ENCODE peak calls at places on chromosomes 4 and X, in seven cellular contexts. M is cardiac muscle cell; J is upper lobe of right lung; G is brain microvascular endothelial cell; N is IMR-90; Q is CD4-positive, alpha-beta memory T cell; F is heart right ventricle. Z is an unnamed sample.

GRCh38 chr4:7429601-7430078 is 5.1 kb downstream of the PSAPL1 start:
- DNase-seq in M (no peak), J (peak), G (no peak), N (no peak), Q (no peak), F (no peak), Z (no peak)

GRCh38 chrX:34638116-34638515 is 19.0 kb downstream of the TMEM47 start:
- DNase-seq in M (peak), J (no peak), G (no peak), N (peak), Q (no peak), F (peak), Z (peak)

GRCh38 chr4:23838131-23838530 is 51.7 kb downstream of the PPARGC1A start:
- DNase-seq in M (no peak), J (no peak), G (no peak), N (no peak), Q (no peak), F (no peak), Z (no peak)

GRCh38 chr4:52869196-52869595 is 7.1 kb downstream of the RASL11B start:
- DNase-seq in M (peak), J (peak), G (no peak), N (peak), Q (no peak), F (peak), Z (peak)

GRCh38 chr4:24753519-24753918 is 41.9 kb upstream of the SOD3 start:
- DNase-seq in M (no peak), J (no peak), G (peak), N (peak), Q (no peak), F (no peak), Z (no peak)

GRCh38 chrX:110021180-110022022 is 18.5 kb downstream of the TMEM164 start:
- DNase-seq in M (peak), J (no peak), G (peak), N (peak), Q (no peak), F (peak), Z (peak)

GRCh38 chr4:763191-763810 is 57.7 kb downstream of the PCGF3 start:
- DNase-seq in M (no peak), J (no peak), G (no peak), N (no peak), Q (no peak), F (no peak), Z (no peak)

GRCh38 chrX:151929131-151929530 is 16.4 kb downstream of the MAGEA4 start:
- DNase-seq in M (peak), J (no peak), G (no peak), N (no peak), Q (no peak), F (no peak), Z (peak)

GRCh38 chrX:31036895-31037294 is 34.9 kb downstream of the FTHL17 start:
- DNase-seq in M (peak), J (no peak), G (peak), N (peak), Q (no peak), F (peak), Z (peak)

GRCh38 chrX:136747003-136747986 is 33.4 kb downstream of the ARHGEF6 start:
- DNase-seq in M (no peak), J (no peak), G (no peak), N (no peak), Q (no peak), F (no peak), Z (no peak)

GRCh38 chr4:14582658-14583057 is 419.6 kb upstream of the CPEB2 start:
- DNase-seq in M (no peak), J (no peak), G (no peak), N (no peak), Q (no peak), F (no peak), Z (no peak)

GRCh38 chr4:7971881-7972500 is 32.3 kb upstream of the AFAP1 start:
- DNase-seq in M (no peak), J (no peak), G (no peak), N (no peak), Q (no peak), F (no peak), Z (no peak)

GRCh38 chr4:80266267-80266901 is at the start of gene FGF5:
- DNase-seq in M (peak), J (peak), G (peak), N (peak), Q (no peak), F (peak), Z (peak)

GRCh38 chr4:3111461-3111860 is 37.0 kb downstream of the HTT start:
- DNase-seq in M (peak), J (no peak), G (peak), N (peak), Q (no peak), F (peak), Z (no peak)

GRCh38 chrX:38798956-38799355 is 2.3 kb upstream of the MID1IP1 start:
- DNase-seq in M (peak), J (no peak), G (peak), N (peak), Q (no peak), F (no peak), Z (peak)

GRCh38 chr4:76696109-76696508 is 201.8 kb downstream of the SOWAHB start:
- DNase-seq in M (no peak), J (no peak), G (no peak), N (peak), Q (no peak), F (no peak), Z (peak)

GRCh38 chr4:43990968-43991367 is 457.6 kb downstream of the KCTD8 start:
- DNase-seq in M (no peak), J (no peak), G (no peak), N (no peak), Q (no peak), F (no peak), Z (no peak)

GRCh38 chrX:47540754-47541538 is 20.1 kb upstream of the ARAF start:
- DNase-seq in M (peak), J (peak), G (peak), N (peak), Q (no peak), F (peak), Z (peak)

GRCh38 chr4:77430847-77431246 is 174.8 kb upstream of the CXCL13 start:
- DNase-seq in M (no peak), J (no peak), G (no peak), N (no peak), Q (no peak), F (no peak), Z (no peak)

GRCh38 chr4:113300384-113301011 is 251.0 kb downstream of the ANK2 start:
- DNase-seq in M (peak), J (no peak), G (peak), N (peak), Q (no peak), F (peak), Z (peak)

GRCh38 chr4:127403523-127404084 is 229.2 kb upstream of the INTU start:
- DNase-seq in M (no peak), J (no peak), G (no peak), N (no peak), Q (no peak), F (no peak), Z (no peak)

GRCh38 chrX:136021903-136022302 is 36.7 kb downstream of the SLC9A6 start:
- DNase-seq in M (no peak), J (no peak), G (no peak), N (no peak), Q (no peak), F (no peak), Z (no peak)

GRCh38 chr4:8538703-8539567 is 41.3 kb upstream of the GPR78 start:
- DNase-seq in M (peak), J (peak), G (peak), N (peak), Q (no peak), F (no peak), Z (peak)

GRCh38 chrX:22481436-22481835 is 208.7 kb downstream of the CBLL2 start:
- DNase-seq in M (no peak), J (no peak), G (no peak), N (peak), Q (no peak), F (no peak), Z (peak)

GRCh38 chrX:12197030-12197429 is 58.8 kb downstream of the FRMPD4 start:
- DNase-seq in M (peak), J (no peak), G (no peak), N (no peak), Q (no peak), F (no peak), Z (peak)

GRCh38 chr4:128812360-128812958 is 3.0 kb downstream of the JADE1 start:
- DNase-seq in M (peak), J (no peak), G (peak), N (peak), Q (no peak), F (peak), Z (peak)

GRCh38 chrX:68914337-68914989 is 85.6 kb downstream of the EFNB1 start:
- DNase-seq in M (no peak), J (no peak), G (no peak), N (no peak), Q (no peak), F (no peak), Z (no peak)

GRCh38 chr4:19478791-19479190 is 772.9 kb upstream of the SLIT2 start:
- DNase-seq in M (no peak), J (no peak), G (no peak), N (peak), Q (no peak), F (no peak), Z (peak)

GRCh38 chrX:51802917-51803688 is 59.9 kb downstream of the GSPT2 start:
- DNase-seq in M (peak), J (peak), G (peak), N (peak), Q (peak), F (peak), Z (peak)

GRCh38 chrX:17605676-17606075 is 131.6 kb upstream of the SCML1 start:
- DNase-seq in M (peak), J (no peak), G (peak), N (peak), Q (no peak), F (no peak), Z (peak)

GRCh38 chr4:52958232-52958631 is 96.1 kb downstream of the RASL11B start:
- DNase-seq in M (no peak), J (no peak), G (no peak), N (peak), Q (no peak), F (no peak), Z (peak)

GRCh38 chr4:98092833-98093439 is 50.3 kb downstream of the STPG2 start:
- DNase-seq in M (peak), J (no peak), G (peak), N (peak), Q (no peak), F (no peak), Z (peak)

GRCh38 chr4:119726505-119726904 is 97.9 kb upstream of the PDE5A start:
- DNase-seq in M (no peak), J (no peak), G (no peak), N (peak), Q (no peak), F (no peak), Z (peak)

GRCh38 chr4:6775746-6776145 is 6.8 kb upstream of the KIAA0232 start:
- DNase-seq in M (no peak), J (no peak), G (no peak), N (no peak), Q (no peak), F (no peak), Z (no peak)

GRCh38 chr4:153799708-153800074 is 10.8 kb upstream of the SFRP2 start:
- DNase-seq in M (no peak), J (no peak), G (no peak), N (no peak), Q (no peak), F (no peak), Z (peak)

GRCh38 chr4:113982181-113982580 is 2.7 kb upstream of the ARSJ start:
- DNase-seq in M (no peak), J (no peak), G (no peak), N (no peak), Q (no peak), F (no peak), Z (no peak)

DNA sequence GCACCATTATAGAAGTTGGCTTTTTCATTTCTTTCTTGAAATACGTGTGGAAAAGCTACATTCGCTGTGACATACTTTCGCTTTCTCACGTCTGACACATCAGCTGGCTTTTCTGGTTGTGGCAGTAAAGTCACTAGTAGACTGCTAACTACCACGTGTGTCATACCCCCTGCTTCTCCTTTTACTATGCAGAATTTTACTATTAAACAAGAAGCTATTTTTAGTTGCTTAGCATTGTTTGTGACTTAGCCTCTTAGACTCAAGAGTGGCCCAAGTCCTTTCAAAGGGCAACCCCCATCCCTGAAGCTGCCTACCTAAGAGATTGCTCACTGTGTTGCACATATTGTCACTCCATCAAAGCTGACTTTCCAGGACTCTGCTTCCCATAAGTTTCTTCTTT is 2.1 kb upstream of the IL2 start:
- DNase-seq in M (peak), J (no peak), G (peak), N (peak), Q (peak), F (no peak), Z (peak)
- H3K4me3 ChIP-seq in M (no peak), J (peak), G (peak), N (peak), Q (peak), F (no peak), Z (peak)

DNA sequence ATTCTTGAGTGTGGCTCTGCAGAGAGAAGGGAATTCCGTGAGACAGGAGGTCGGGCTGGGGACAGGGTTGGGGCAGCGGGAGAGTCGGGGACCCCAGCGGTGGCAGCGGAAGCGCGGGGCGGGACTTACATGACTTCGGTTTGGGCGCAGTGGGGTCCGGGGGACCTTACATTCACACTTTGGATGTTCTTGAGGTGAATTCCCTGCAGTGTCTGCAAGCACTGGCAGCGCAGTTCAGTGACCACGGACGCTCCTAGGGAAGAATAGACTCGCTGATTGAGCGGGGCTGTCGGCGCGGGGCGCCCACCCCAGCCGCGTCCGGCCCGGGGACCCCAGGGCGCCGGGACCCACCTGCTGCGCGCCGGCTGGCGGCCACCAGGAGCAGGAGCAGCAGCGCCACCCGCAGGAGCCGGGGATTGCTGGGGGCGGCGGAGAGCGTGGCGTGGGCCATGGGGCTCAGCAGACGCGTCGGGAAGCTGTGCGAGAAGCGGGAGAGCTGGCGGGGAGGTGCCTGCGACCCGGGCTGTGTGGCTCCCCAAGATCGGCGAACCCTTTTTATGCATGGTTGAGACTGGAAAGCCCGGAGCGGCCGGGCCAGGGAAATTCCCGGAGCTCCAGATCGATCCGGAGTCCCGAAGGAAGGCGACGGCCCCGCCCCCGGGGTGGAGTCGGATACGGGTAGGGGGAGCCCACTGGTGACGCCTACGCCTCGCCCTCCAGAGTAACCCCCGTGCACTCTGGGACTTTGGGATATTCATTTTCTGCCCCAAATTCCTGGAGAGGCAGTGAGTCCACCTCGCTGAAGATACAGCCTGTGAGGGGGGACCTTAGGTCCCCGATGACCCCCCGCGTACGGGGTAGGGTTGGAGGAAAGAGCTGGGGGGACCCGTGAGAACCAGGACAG is at the start of gene CXCL3:
- DNase-seq in M (peak), J (peak), G (peak), N (peak), Q (no peak), F (peak), Z (peak)
- H3K4me3 ChIP-seq in M (peak), J (peak), G (peak), N (peak), Q (peak), F (peak), Z (peak)

DNA sequence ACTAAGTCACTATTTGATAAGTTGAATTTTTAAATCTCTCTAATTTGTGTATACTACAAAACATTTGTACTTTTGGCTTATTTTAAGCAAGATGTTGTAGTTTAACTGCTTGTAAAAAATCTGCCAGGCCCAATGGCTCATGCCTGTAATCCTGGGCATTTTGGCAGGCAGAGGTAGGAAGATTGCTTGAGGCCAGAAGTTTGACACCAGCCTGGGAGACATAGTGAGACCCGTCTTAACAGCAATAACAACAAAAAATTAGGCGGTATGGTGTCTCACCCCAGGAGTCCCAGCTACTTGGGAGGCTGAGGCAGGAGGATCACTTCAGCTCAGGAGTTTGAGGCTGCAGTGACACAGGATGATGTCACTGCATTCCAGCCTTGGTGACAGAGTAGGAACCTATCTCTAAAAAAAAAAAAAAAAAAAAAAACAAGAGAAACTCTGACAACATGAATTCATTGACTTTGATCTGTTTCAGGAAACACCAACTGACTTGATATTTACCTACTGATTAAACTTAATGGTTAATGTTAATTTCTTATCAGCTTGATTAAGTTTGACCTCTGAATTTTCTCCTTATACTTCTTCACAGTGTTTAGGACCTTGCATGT is 8.9 kb downstream of the FHIP1A start:
- DNase-seq in M (no peak), J (no peak), G (no peak), N (no peak), Q (no peak), F (no peak), Z (peak)
- H3K4me3 ChIP-seq in M (no peak), J (no peak), G (no peak), N (no peak), Q (no peak), F (no peak), Z (no peak)

GRCh38 chr4:38177792-38178665 is 217.8 kb downstream of the PTTG2 start:
- DNase-seq in M (peak), J (peak), G (no peak), N (no peak), Q (peak), F (peak), Z (peak)
- H3K4me3 ChIP-seq in M (no peak), J (no peak), G (no peak), N (no peak), Q (peak), F (no peak), Z (no peak)

GRCh38 chrX:121433289-121433688 is 385.9 kb downstream of the GLUD2 start:
- DNase-seq in M (no peak), J (no peak), G (no peak), N (no peak), Q (no peak), F (no peak), Z (no peak)
- H3K4me3 ChIP-seq in M (no peak), J (no peak), G (no peak), N (no peak), Q (no peak), F (no peak), Z (no peak)

GRCh38 chr4:48985602-48985975 is 486 bp upstream of the CWH43 start:
- DNase-seq in M (no peak), J (no peak), G (no peak), N (no peak), Q (no peak), F (no peak), Z (no peak)
- H3K4me3 ChIP-seq in M (no peak), J (no peak), G (no peak), N (no peak), Q (no peak), F (peak), Z (no peak)

DNA sequence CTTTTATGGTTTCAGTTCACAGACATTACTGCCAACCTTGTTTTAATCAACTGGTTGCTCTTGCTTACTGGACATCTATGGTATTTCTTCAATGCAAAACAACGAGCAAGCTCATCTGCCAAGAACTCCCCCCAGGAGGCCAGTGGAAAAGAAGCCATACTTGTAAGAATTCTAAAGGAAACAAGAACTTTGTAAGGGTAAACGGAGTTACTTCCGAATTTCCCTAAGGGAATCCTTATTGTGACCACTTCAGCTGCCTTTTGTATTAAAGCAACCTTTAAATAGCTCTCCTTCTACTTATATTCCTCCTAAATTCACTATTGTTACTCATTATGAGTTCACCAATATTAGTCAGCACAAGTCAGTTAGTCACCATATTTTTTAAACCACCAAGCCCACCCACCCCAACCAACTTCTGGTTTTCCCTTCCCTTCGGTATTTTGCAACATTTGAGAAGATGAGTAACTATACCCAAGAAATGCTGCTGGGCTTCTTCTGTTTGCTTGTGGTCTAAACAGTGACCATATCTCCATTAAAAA is 602.8 kb upstream of the DIPK2B start:
- DNase-seq in M (peak), J (no peak), G (peak), N (peak), Q (no peak), F (no peak), Z (peak)
- H3K4me3 ChIP-seq in M (no peak), J (no peak), G (no peak), N (peak), Q (no peak), F (no peak), Z (peak)

DNA sequence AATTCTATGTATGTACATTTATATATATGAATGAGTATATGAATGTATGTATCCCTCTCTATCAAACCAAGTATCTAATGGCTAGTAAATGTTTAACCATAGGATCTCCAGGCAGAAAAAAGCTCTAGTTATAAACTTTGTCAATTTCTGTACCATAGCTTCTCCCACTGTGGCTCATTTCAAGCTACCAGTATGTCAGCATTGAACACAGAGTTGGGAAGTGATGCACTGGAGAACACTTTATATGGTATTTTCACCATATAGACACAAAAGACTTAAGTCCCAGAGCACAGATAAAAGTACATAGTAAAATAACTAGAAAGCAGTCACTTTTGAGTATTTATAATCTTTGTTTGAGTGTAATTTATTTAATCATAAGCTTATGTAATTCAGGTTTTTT is 53.9 kb upstream of the ATP8A1 start:
- DNase-seq in M (no peak), J (no peak), G (no peak), N (no peak), Q (no peak), F (no peak), Z (no peak)
- H3K4me3 ChIP-seq in M (no peak), J (no peak), G (no peak), N (no peak), Q (no peak), F (no peak), Z (no peak)

GRCh38 chr4:74097161-74097560 is 1.8 kb downstream of the CXCL2 start:
- DNase-seq in M (peak), J (no peak), G (no peak), N (no peak), Q (no peak), F (no peak), Z (no peak)
- H3K4me3 ChIP-seq in M (no peak), J (peak), G (no peak), N (no peak), Q (no peak), F (peak), Z (no peak)